ENCODE peak calls at places on chromosomes 1 and 21, in five cellular contexts. N, F, Q, M and G are unnamed samples.

GRCh38 chr1:108108119-108108518 is 92.0 kb downstream of the SLC25A24 start:
- DNase-seq in Q (no peak), N (no peak), F (no peak), M (no peak), G (no peak)

GRCh38 chr1:90579212-90579802 is 137.8 kb downstream of the BARHL2 start:
- DNase-seq in Q (peak; percentile 24), N (no peak), M (peak; percentile 58), F (no peak), G (peak; percentile 3)

GRCh38 chr1:31154632-31155215 is 85.0 kb downstream of the NKAIN1 start:
- DNase-seq in F (peak; percentile 92), M (peak; percentile 83), N (peak; percentile 86), Q (peak; percentile 27), G (no peak)

GRCh38 chr1:196654271-196654670 is 2.4 kb downstream of the CFH start:
- DNase-seq in N (no peak), Q (no peak), M (no peak), F (no peak), G (no peak)

GRCh38 chr1:70361727-70362413 is 7.3 kb upstream of the ANKRD13C start:
- DNase-seq in M (no peak), F (no peak), N (no peak), Q (no peak), G (no peak)

GRCh38 chr1:18175530-18176377 is 68.2 kb downstream of the IGSF21 start:
- DNase-seq in F (no peak), Q (no peak), N (no peak), M (no peak), G (no peak)

GRCh38 chr1:169699769-169700168 is 11.7 kb downstream of the SELL start:
- DNase-seq in F (no peak), Q (no peak), N (no peak), M (no peak), G (no peak)

GRCh38 chr1:244454412-244454811 is 2.7 kb upstream of the ADSS2 start:
- DNase-seq in Q (no peak), F (no peak), N (no peak), M (no peak), G (no peak)

GRCh38 chr1:78101514-78101913 is 55.7 kb downstream of the GIPC2 start:
- DNase-seq in F (no peak), N (no peak), Q (peak; percentile 95), M (no peak), G (peak; percentile 67)

GRCh38 chr1:67980028-67980427 is 70.4 kb downstream of the DIRAS3 start:
- DNase-seq in Q (peak; percentile 61), N (no peak), F (no peak), M (no peak), G (no peak)

GRCh38 chr1:40478276-40478675 is 1.2 kb downstream of the ZFP69 start:
- DNase-seq in Q (no peak), N (no peak), M (no peak), F (no peak), G (no peak)

GRCh38 chr1:7171574-7171973 is 386.3 kb downstream of the CAMTA1 start:
- DNase-seq in N (no peak), F (no peak), Q (no peak), M (no peak), G (no peak)

GRCh38 chr1:26293911-26294463 is 12.4 kb downstream of the UBXN11 start:
- DNase-seq in M (no peak), F (no peak), Q (no peak), N (no peak), G (no peak)

GRCh38 chr1:7371926-7372325 is 399.2 kb upstream of the VAMP3 start:
- DNase-seq in F (no peak), Q (no peak), M (no peak), N (no peak), G (no peak)

GRCh38 chr1:91783423-91784162 is 102.4 kb downstream of the TGFBR3 start:
- DNase-seq in F (no peak), Q (peak; percentile 17), M (no peak), N (no peak), G (no peak)

GRCh38 chr1:185244015-185244747 is 72.9 kb downstream of the IVNS1ABP start:
- DNase-seq in F (no peak), M (no peak), Q (peak; percentile 94), N (no peak), G (peak; percentile 14)

GRCh38 chr1:178565586-178565985 is 52.7 kb downstream of the TEX35 start:
- DNase-seq in N (no peak), F (no peak), M (no peak), Q (no peak), G (no peak)

GRCh38 chr1:158989424-158989823 is 20.3 kb upstream of the IFI16 start:
- DNase-seq in Q (no peak), F (no peak), M (no peak), N (no peak), G (no peak)

GRCh38 chr1:207754942-207755689 is 3.3 kb downstream of the CD46 start:
- DNase-seq in Q (no peak), F (no peak), N (no peak), M (no peak), G (no peak)

GRCh38 chr1:58620926-58621325 is 43.9 kb upstream of the TACSTD2 start:
- DNase-seq in N (no peak), F (no peak), M (no peak), Q (no peak), G (no peak)

GRCh38 chr1:111818546-111818945 is 62.8 kb downstream of the DDX20 start:
- DNase-seq in M (no peak), Q (no peak), F (no peak), N (no peak), G (no peak)

GRCh38 chr21:34988625-34989024 is 60.5 kb downstream of the RUNX1 start:
- DNase-seq in M (no peak), Q (no peak), F (no peak), N (no peak), G (no peak)

GRCh38 chr1:74470936-74471335 is 41.5 kb downstream of the LRRC53 start:
- DNase-seq in Q (no peak), N (no peak), M (no peak), F (no peak), G (no peak)

GRCh38 chr1:158154501-158154900 is 26.2 kb upstream of the CD1D start:
- DNase-seq in F (no peak), Q (no peak), N (no peak), M (no peak), G (no peak)

GRCh38 chr1:10745886-10746455 is 50.5 kb downstream of the CASZ1 start:
- DNase-seq in N (no peak), Q (no peak), F (peak; percentile 89), M (no peak), G (no peak)

GRCh38 chr1:25559996-25560395 is 16.6 kb downstream of the LDLRAP1 start:
- DNase-seq in M (no peak), Q (no peak), N (no peak), F (no peak), G (no peak)

GRCh38 chr1:33532250-33532649 is 59.8 kb downstream of the ZSCAN20 start:
- DNase-seq in F (no peak), M (no peak), N (no peak), Q (no peak), G (no peak)

GRCh38 chr1:183783342-183783741 is 21.6 kb upstream of the RGL1 start:
- DNase-seq in F (no peak), Q (peak; percentile 54), M (no peak), N (no peak), G (no peak)

GRCh38 chr1:167564592-167564991 is 11.0 kb upstream of the CREG1 start:
- DNase-seq in Q (no peak), M (no peak), N (no peak), F (peak; percentile 73), G (no peak)

GRCh38 chr1:44031051-44031899 is at the start of gene SLC6A9:
- DNase-seq in N (peak; percentile 73), Q (peak; percentile 58), M (peak; percentile 36), F (peak; percentile 70), G (peak; percentile 45)

GRCh38 chr1:100279358-100279923 is 13.4 kb downstream of the RTCA start:
- DNase-seq in N (no peak), M (no peak), F (no peak), Q (no peak), G (no peak)

GRCh38 chr1:173126421-173126820 is 75.7 kb upstream of the TNFSF18 start:
- DNase-seq in F (no peak), Q (no peak), M (no peak), N (no peak), G (no peak)

GRCh38 chr21:34345091-34345871 is 18.5 kb upstream of the KCNE2 start:
- DNase-seq in N (no peak), M (no peak), F (no peak), Q (no peak), G (peak; percentile 91)

GRCh38 chr1:119358661-119359060 is 9.9 kb upstream of the HAO2 start:
- DNase-seq in N (no peak), M (no peak), Q (peak; percentile 17), F (no peak), G (no peak)

GRCh38 chr1:210467440-210468040 is 138.8 kb downstream of the HHAT start:
- DNase-seq in M (no peak), Q (no peak), N (no peak), F (no peak), G (peak; percentile 25)

GRCh38 chr21:46256501-46256994 is 28.0 kb upstream of the LSS start:
- DNase-seq in N (no peak), Q (no peak), F (no peak), M (no peak), G (no peak)

GRCh38 chr21:45741691-45742090 is 98.2 kb downstream of the PCBP3 start:
- DNase-seq in F (no peak), Q (no peak), M (no peak), N (no peak), G (no peak)